ENCODE peak calls at places on chromosomes 2 and 18, in ten cellular contexts. T, J, G, C, N, Y, I, O, V and A are unnamed samples.

GRCh38 chr18:43758734-43759133 is 481.4 kb upstream of the SYT4 start:
- DNase-seq in T (no peak), J (no peak), G (no peak), C (no peak), N (no peak), Y (no peak), I (no peak), O (no peak), V (no peak), A (no peak)

GRCh38 chr2:143300531-143300930 is 171.3 kb downstream of the ARHGAP15 start:
- DNase-seq in T (peak), J (no peak), G (no peak), C (no peak), N (no peak), Y (no peak), I (no peak), O (no peak), V (no peak), A (no peak)

GRCh38 chr18:56728741-56729140 is 77.6 kb downstream of the WDR7 start:
- DNase-seq in T (no peak), J (no peak), G (no peak), C (no peak), N (no peak), Y (no peak), I (no peak), O (no peak), V (no peak), A (no peak)

GRCh38 chr2:68536000-68536399 is 68.6 kb downstream of the APLF start:
- DNase-seq in T (no peak), J (no peak), G (no peak), C (no peak), N (no peak), Y (no peak), I (no peak), O (no peak), V (no peak), A (no peak)

GRCh38 chr2:58131191-58132011 is 84.8 kb downstream of the VRK2 start:
- DNase-seq in T (no peak), J (no peak), G (peak), C (peak), N (no peak), Y (no peak), I (no peak), O (no peak), V (no peak), A (peak)

GRCh38 chr2:152493417-152493816 is 158.4 kb downstream of the FMNL2 start:
- DNase-seq in T (no peak), J (no peak), G (no peak), C (no peak), N (no peak), Y (no peak), I (no peak), O (no peak), V (no peak), A (no peak)

GRCh38 chr2:201257381-201257940 is 2.9 kb upstream of the CASP8 start:
- DNase-seq in T (peak), J (no peak), G (no peak), C (no peak), N (no peak), Y (no peak), I (no peak), O (peak), V (peak), A (no peak)

GRCh38 chr2:47499093-47499492 is 96.1 kb downstream of the MSH2 start:
- DNase-seq in T (no peak), J (no peak), G (no peak), C (no peak), N (no peak), Y (no peak), I (no peak), O (no peak), V (no peak), A (no peak)

GRCh38 chr2:128543646-128544045 is 225.0 kb upstream of the HS6ST1 start:
- DNase-seq in T (no peak), J (no peak), G (no peak), C (no peak), N (no peak), Y (no peak), I (no peak), O (no peak), V (peak), A (no peak)

GRCh38 chr18:77059294-77059916 is 73.2 kb downstream of the MBP start:
- DNase-seq in T (peak), J (no peak), G (no peak), C (peak), N (no peak), Y (no peak), I (no peak), O (peak), V (peak), A (no peak)

GRCh38 chr2:11144077-11144723 is 11.1 kb upstream of the SLC66A3 start:
- DNase-seq in T (no peak), J (no peak), G (no peak), C (no peak), N (no peak), Y (no peak), I (no peak), O (no peak), V (no peak), A (no peak)

GRCh38 chr18:1018211-1018651 is 113.6 kb downstream of the ADCYAP1 start:
- DNase-seq in T (no peak), J (no peak), G (no peak), C (peak), N (no peak), Y (no peak), I (no peak), O (no peak), V (no peak), A (no peak)

GRCh38 chr2:127365211-127365643 is 22.5 kb downstream of the MAP3K2 start:
- DNase-seq in T (no peak), J (no peak), G (no peak), C (no peak), N (no peak), Y (no peak), I (no peak), O (no peak), V (peak), A (no peak)

GRCh38 chr2:51697095-51697494 is 665.2 kb upstream of the NRXN1 start:
- DNase-seq in T (no peak), J (no peak), G (no peak), C (no peak), N (no peak), Y (no peak), I (peak), O (no peak), V (no peak), A (peak)

GRCh38 chr2:5070257-5070656 is 621.9 kb upstream of the SOX11 start:
- DNase-seq in T (no peak), J (no peak), G (no peak), C (peak), N (no peak), Y (no peak), I (peak), O (no peak), V (no peak), A (no peak)

GRCh38 chr18:57806891-57807280 is 3.8 kb upstream of the ATP8B1 start:
- DNase-seq in T (peak), J (no peak), G (no peak), C (peak), N (no peak), Y (no peak), I (peak), O (no peak), V (no peak), A (peak)

GRCh38 chr2:240423788-240424191 is 11.7 kb upstream of the GPC1 start:
- DNase-seq in T (no peak), J (no peak), G (no peak), C (no peak), N (no peak), Y (no peak), I (no peak), O (peak), V (no peak), A (no peak)

GRCh38 chr2:46358713-46359112 is 61.5 kb downstream of the EPAS1 start:
- DNase-seq in T (no peak), J (no peak), G (no peak), C (no peak), N (no peak), Y (no peak), I (no peak), O (no peak), V (no peak), A (no peak)